ENCODE peak calls at places on chromosome 20, in nine cellular contexts. J, L, H, Z, D, A, X, W and N are unnamed samples.

GRCh38 chr20:37189617-37190016 is 10.3 kb upstream of the MROH8 start:
- DNase-seq in A (no peak), H (no peak), L (no peak), D (no peak), Z (no peak), W (no peak), J (no peak), X (no peak), N (no peak)

GRCh38 chr20:13261460-13262301 is 40.6 kb downstream of the ISM1 start:
- DNase-seq in A (peak), D (peak), X (peak), L (peak), Z (peak), J (peak), W (peak), H (peak), N (peak)

GRCh38 chr20:5822569-5822968 is 72.4 kb downstream of the SHLD1 start:
- DNase-seq in J (no peak), A (no peak), L (no peak), D (no peak), Z (no peak), H (no peak), X (no peak), W (no peak), N (no peak)

GRCh38 chr20:1163105-1163504 is 21.7 kb downstream of the TMEM74B start:
- DNase-seq in H (no peak), A (no peak), D (peak), Z (no peak), L (no peak), W (no peak), X (no peak), J (no peak), N (no peak)

GRCh38 chr20:9617062-9617461 is 102.7 kb downstream of the LAMP5 start:
- DNase-seq in Z (peak), L (peak), A (peak), H (peak), X (peak), W (peak), J (peak), D (peak), N (peak)

GRCh38 chr20:11582073-11582472 is 335.6 kb upstream of the BTBD3 start:
- DNase-seq in D (no peak), A (no peak), W (peak), X (no peak), J (no peak), L (no peak), H (no peak), Z (no peak), N (peak)

GRCh38 chr20:23257848-23258746 is 92.5 kb upstream of the NXT1 start:
- DNase-seq in Z (no peak), L (peak), W (peak), J (no peak), H (no peak), A (peak), X (peak), D (no peak), N (peak)

GRCh38 chr20:35604444-35604750 is 11.2 kb upstream of the SPAG4 start:
- DNase-seq in J (peak), D (no peak), Z (no peak), A (no peak), H (no peak), W (peak), L (no peak), X (no peak), N (no peak)

GRCh38 chr20:43787937-43788336 is 61.1 kb upstream of the GTSF1L start:
- DNase-seq in A (no peak), X (no peak), D (no peak), J (no peak), L (no peak), Z (no peak), H (no peak), W (no peak), N (no peak)

GRCh38 chr20:15236812-15237211 is 899.4 kb upstream of the FLRT3 start:
- DNase-seq in H (no peak), A (peak), X (no peak), Z (no peak), J (peak), L (no peak), D (no peak), W (peak), N (peak)

GRCh38 chr20:35117148-35117547 is 24.5 kb upstream of the TRPC4AP start:
- DNase-seq in L (no peak), X (no peak), A (peak), W (peak), Z (no peak), D (no peak), J (no peak), H (no peak), N (no peak)

GRCh38 chr20:23640873-23641667 is 3.3 kb upstream of the CST3 start:
- DNase-seq in L (no peak), D (no peak), J (no peak), X (no peak), A (no peak), W (no peak), H (no peak), Z (no peak), N (no peak)

GRCh38 chr20:25057234-25058050 is 497 bp downstream of the ACSS1 start:
- DNase-seq in D (peak), A (peak), X (no peak), L (peak), Z (peak), J (peak), W (peak), H (peak), N (no peak)

GRCh38 chr20:59007758-59008511 is 881 bp upstream of the CTSZ start:
- DNase-seq in D (no peak), Z (no peak), H (peak), X (no peak), W (no peak), A (no peak), J (no peak), L (no peak), N (no peak)

GRCh38 chr20:62860924-62861691 is 514 bp downstream of the TCFL5 start:
- DNase-seq in H (peak), X (no peak), J (peak), D (peak), Z (peak), L (no peak), A (no peak), W (peak), N (no peak)

GRCh38 chr20:34877002-34877264 is 521 bp downstream of the ACSS2 start:
- DNase-seq in A (no peak), W (no peak), X (no peak), J (no peak), D (no peak), Z (no peak), L (no peak), H (no peak), N (no peak)

GRCh38 chr20:36604952-36605308 is 649 bp upstream of the RAB5IF start:
- DNase-seq in D (peak), W (peak), L (peak), H (peak), A (no peak), X (no peak), Z (peak), J (peak), N (no peak)

GRCh38 chr20:46012926-46013825 is 4.5 kb downstream of the MMP9 start:
- DNase-seq in Z (no peak), D (no peak), J (no peak), L (no peak), W (no peak), X (no peak), H (no peak), A (no peak), N (no peak)

GRCh38 chr20:36656733-36657132 is 10.7 kb upstream of the SLA2 start:
- DNase-seq in L (no peak), Z (no peak), W (no peak), A (no peak), J (no peak), X (no peak), D (no peak), H (no peak), N (no peak)

GRCh38 chr20:56932575-56933330 is 303.6 kb downstream of the TFAP2C start:
- DNase-seq in Z (no peak), D (no peak), W (no peak), L (no peak), X (no peak), J (peak), H (no peak), A (no peak), N (no peak)

GRCh38 chr20:21901470-21902275 is 196.2 kb downstream of the PAX1 start:
- DNase-seq in W (no peak), Z (no peak), D (no peak), X (no peak), H (no peak), A (no peak), L (peak), J (no peak), N (no peak)

GRCh38 chr20:53097371-53097770 is 125.2 kb downstream of the TSHZ2 start:
- DNase-seq in H (no peak), L (no peak), Z (no peak), J (no peak), D (no peak), X (no peak), W (no peak), A (no peak), N (no peak)

GRCh38 chr20:57619053-57619831 is 984 bp downstream of the ZBP1 start:
- DNase-seq in J (no peak), L (no peak), D (peak), Z (peak), W (no peak), H (peak), A (no peak), X (no peak), N (no peak)

GRCh38 chr20:35885212-35885611 is 69.1 kb downstream of the SCAND1 start:
- DNase-seq in L (no peak), H (no peak), W (no peak), D (no peak), A (no peak), J (no peak), X (no peak), Z (no peak), N (no peak)

GRCh38 chr20:53652090-53652858 is 58.6 kb upstream of the ZNF217 start:
- DNase-seq in Z (no peak), J (no peak), W (no peak), H (no peak), X (no peak), L (no peak), D (no peak), A (peak), N (no peak)

GRCh38 chr20:34945315-34946077 is 10.1 kb downstream of the GSS start:
- DNase-seq in W (no peak), H (no peak), J (no peak), D (no peak), A (peak), Z (no peak), L (no peak), X (no peak), N (no peak)

GRCh38 chr20:61797200-61797599 is 268.5 kb downstream of the TAF4 start:
- DNase-seq in W (no peak), A (no peak), Z (no peak), L (no peak), H (no peak), J (no peak), D (no peak), X (no peak), N (no peak)

GRCh38 chr20:18628330-18628941 is 40.6 kb downstream of the DTD1 start:
- DNase-seq in L (no peak), H (no peak), Z (no peak), A (no peak), W (no peak), X (no peak), J (peak), D (no peak), N (no peak)

GRCh38 chr20:45470939-45471338 is 1.4 kb downstream of the WFDC2 start:
- DNase-seq in H (no peak), D (no peak), A (no peak), X (no peak), W (peak), Z (no peak), J (no peak), L (no peak), N (no peak)

GRCh38 chr20:44496976-44497375 is 21.3 kb downstream of the TTPAL start:
- DNase-seq in J (no peak), W (peak), D (no peak), Z (peak), H (no peak), L (no peak), X (peak), A (peak), N (peak)

GRCh38 chr20:36744764-36745191 is 1.1 kb downstream of the NDRG3 start:
- DNase-seq in J (peak), W (peak), H (no peak), A (no peak), L (no peak), X (no peak), D (no peak), Z (no peak), N (no peak)

GRCh38 chr20:45339799-45340198 is 8.4 kb downstream of the SDC4 start:
- DNase-seq in H (no peak), J (no peak), W (no peak), A (no peak), X (no peak), D (no peak), Z (no peak), L (no peak), N (no peak)

GRCh38 chr20:37395921-37396519 is 50.1 kb downstream of the SRC start:
- DNase-seq in W (no peak), J (no peak), A (peak), Z (no peak), X (no peak), L (no peak), H (no peak), D (no peak), N (no peak)

GRCh38 chr20:9555781-9556180 is 41.4 kb downstream of the LAMP5 start:
- DNase-seq in X (no peak), H (no peak), A (no peak), J (peak), Z (no peak), W (no peak), L (no peak), D (no peak), N (peak)

GRCh38 chr20:39855799-39856198 is 833.2 kb downstream of the MAFB start:
- DNase-seq in W (peak), L (no peak), H (no peak), J (no peak), Z (no peak), X (no peak), A (peak), D (no peak), N (no peak)